ENCODE peak calls at places on chromosomes 13 and 19, in four cellular contexts. D is activated naive CD8-positive, alpha-beta T cell treated with anti-CD3 and anti-CD28 coated beads for 36 hours; V is SHP77; Q is pons. Z is an unnamed sample.

GRCh38 chr13:33174980-33175379 is 110.6 kb downstream of the STARD13 start:
- DNase-seq in D (no peak), V (no peak), Q (no peak), Z (no peak)

GRCh38 chr19:47726467-47726866 is 13.2 kb downstream of the EHD2 start:
- DNase-seq in D (no peak), V (no peak), Q (no peak), Z (no peak)

GRCh38 chr19:18278521-18279265 is 2.7 kb downstream of the JUND start:
- DNase-seq in D (peak), V (no peak), Q (no peak), Z (peak)

GRCh38 chr19:4624733-4625362 is 14.5 kb upstream of the TNFAIP8L1 start:
- DNase-seq in D (no peak), V (no peak), Q (no peak), Z (no peak)

GRCh38 chr19:6828698-6829633 is 56.5 kb downstream of the VAV1 start:
- DNase-seq in D (peak), V (no peak), Q (no peak), Z (no peak)

GRCh38 chr19:57348136-57348535 is 2.9 kb upstream of the ZNF304 start:
- DNase-seq in D (no peak), V (no peak), Q (no peak), Z (no peak)

GRCh38 chr19:35793381-35794165 is 18.2 kb downstream of the ARHGAP33 start:
- DNase-seq in D (no peak), V (no peak), Q (no peak), Z (no peak)

GRCh38 chr19:35620001-35620400 is 7.5 kb downstream of the HAUS5 start:
- DNase-seq in D (no peak), V (no peak), Q (no peak), Z (no peak)

GRCh38 chr13:46662690-46663089 is 109.7 kb downstream of the LRCH1 start:
- DNase-seq in D (no peak), V (no peak), Q (no peak), Z (no peak)

GRCh38 chr19:3945838-3946237 is 13.0 kb downstream of the NMRK2 start:
- DNase-seq in D (no peak), V (no peak), Q (no peak), Z (no peak)

GRCh38 chr13:102011539-102011938 is 390.3 kb downstream of the FGF14 start:
- DNase-seq in D (no peak), V (no peak), Q (no peak), Z (no peak)

Z was measured in B cell.